ENCODE peak calls at places on chromosome 16, in six cellular contexts. One of them, this sample, is unnamed.
A peak's percentile ranks its signal among the peaks of the same experiment; 100 is the strongest.

GRCh38 chr16:10971560-10971961 is 27.2 kb downstream of the CLEC16A start:
- DNase-seq in Caco-2: peak; percentile 56
- DNase-seq in left ventricle myocardium inferior: no peak
- DNase-seq in activated CD8-positive, alpha-beta T cell treated with anti-CD3 and anti-CD28 coated beads for 36 hours: peak; percentile 47
- DNase-seq in choroid plexus epithelial cell: peak; percentile 91
- DNase-seq in right lobe of liver: no peak
- DNase-seq in this sample: no peak

GRCh38 chr16:68086336-68086821 is 1.2 kb downstream of the NFATC3 start:
- DNase-seq in Caco-2: no peak
- DNase-seq in left ventricle myocardium inferior: no peak
- DNase-seq in activated CD8-positive, alpha-beta T cell treated with anti-CD3 and anti-CD28 coated beads for 36 hours: no peak
- DNase-seq in choroid plexus epithelial cell: peak; percentile 43
- DNase-seq in right lobe of liver: peak; percentile 24
- DNase-seq in this sample: no peak

GRCh38 chr16:48903054-48903453 is 293.1 kb upstream of the N4BP1 start:
- DNase-seq in Caco-2: no peak
- DNase-seq in left ventricle myocardium inferior: no peak
- DNase-seq in activated CD8-positive, alpha-beta T cell treated with anti-CD3 and anti-CD28 coated beads for 36 hours: no peak
- DNase-seq in choroid plexus epithelial cell: no peak
- DNase-seq in right lobe of liver: no peak
- DNase-seq in this sample: no peak

GRCh38 chr16:67779256-67780014 is 26.9 kb downstream of the RANBP10 start:
- DNase-seq in Caco-2: no peak
- DNase-seq in left ventricle myocardium inferior: no peak
- DNase-seq in activated CD8-positive, alpha-beta T cell treated with anti-CD3 and anti-CD28 coated beads for 36 hours: peak; percentile 15
- DNase-seq in choroid plexus epithelial cell: no peak
- DNase-seq in right lobe of liver: peak; percentile 55
- DNase-seq in this sample: no peak

GRCh38 chr16:82867425-82867824 is 240.7 kb downstream of the CDH13 start:
- DNase-seq in Caco-2: no peak
- DNase-seq in left ventricle myocardium inferior: no peak
- DNase-seq in activated CD8-positive, alpha-beta T cell treated with anti-CD3 and anti-CD28 coated beads for 36 hours: no peak
- DNase-seq in choroid plexus epithelial cell: peak; percentile 23
- DNase-seq in right lobe of liver: no peak
- DNase-seq in this sample: no peak

GRCh38 chr16:49854227-49855203 is 1.4 kb downstream of the ZNF423 start:
- DNase-seq in Caco-2: peak; percentile 35
- DNase-seq in left ventricle myocardium inferior: peak; percentile 53
- DNase-seq in activated CD8-positive, alpha-beta T cell treated with anti-CD3 and anti-CD28 coated beads for 36 hours: peak; percentile 4
- DNase-seq in choroid plexus epithelial cell: no peak
- DNase-seq in right lobe of liver: peak; percentile 49
- DNase-seq in this sample: no peak

GRCh38 chr16:22705799-22706198 is 108.2 kb upstream of the HS3ST2 start:
- DNase-seq in Caco-2: no peak
- DNase-seq in left ventricle myocardium inferior: no peak
- DNase-seq in activated CD8-positive, alpha-beta T cell treated with anti-CD3 and anti-CD28 coated beads for 36 hours: no peak
- DNase-seq in choroid plexus epithelial cell: no peak
- DNase-seq in right lobe of liver: no peak
- DNase-seq in this sample: no peak

GRCh38 chr16:80936410-80936809 is 70.3 kb downstream of the CMC2 start:
- DNase-seq in Caco-2: no peak
- DNase-seq in left ventricle myocardium inferior: no peak
- DNase-seq in activated CD8-positive, alpha-beta T cell treated with anti-CD3 and anti-CD28 coated beads for 36 hours: no peak
- DNase-seq in choroid plexus epithelial cell: peak; percentile 58
- DNase-seq in right lobe of liver: no peak
- DNase-seq in this sample: no peak

GRCh38 chr16:31473300-31474052 is 1.5 kb downstream of the TGFB1I1 start:
- DNase-seq in Caco-2: no peak
- DNase-seq in left ventricle myocardium inferior: no peak
- DNase-seq in activated CD8-positive, alpha-beta T cell treated with anti-CD3 and anti-CD28 coated beads for 36 hours: no peak
- DNase-seq in choroid plexus epithelial cell: no peak
- DNase-seq in right lobe of liver: no peak
- DNase-seq in this sample: peak; percentile 86

GRCh38 chr16:49189286-49189685 is 92.4 kb downstream of the CBLN1 start:
- DNase-seq in Caco-2: no peak
- DNase-seq in left ventricle myocardium inferior: no peak
- DNase-seq in activated CD8-positive, alpha-beta T cell treated with anti-CD3 and anti-CD28 coated beads for 36 hours: no peak
- DNase-seq in choroid plexus epithelial cell: no peak
- DNase-seq in right lobe of liver: no peak
- DNase-seq in this sample: no peak

GRCh38 chr16:528111-529011 is 849 bp downstream of the CAPN15 start:
- DNase-seq in Caco-2: peak; percentile 47
- DNase-seq in left ventricle myocardium inferior: no peak
- DNase-seq in activated CD8-positive, alpha-beta T cell treated with anti-CD3 and anti-CD28 coated beads for 36 hours: peak; percentile 50
- DNase-seq in choroid plexus epithelial cell: peak; percentile 46
- DNase-seq in right lobe of liver: no peak
- DNase-seq in this sample: no peak

GRCh38 chr16:3020247-3020603 is at the start of gene TNFRSF12A:
- DNase-seq in Caco-2: peak; percentile 83
- DNase-seq in left ventricle myocardium inferior: peak; percentile 83
- DNase-seq in activated CD8-positive, alpha-beta T cell treated with anti-CD3 and anti-CD28 coated beads for 36 hours: peak; percentile 82
- DNase-seq in choroid plexus epithelial cell: peak; percentile 68
- DNase-seq in right lobe of liver: peak; percentile 81
- DNase-seq in this sample: peak; percentile 93

GRCh38 chr16:56341656-56342397 is 83.5 kb downstream of the AMFR start:
- DNase-seq in Caco-2: no peak
- DNase-seq in left ventricle myocardium inferior: no peak
- DNase-seq in activated CD8-positive, alpha-beta T cell treated with anti-CD3 and anti-CD28 coated beads for 36 hours: no peak
- DNase-seq in choroid plexus epithelial cell: peak; percentile 10
- DNase-seq in right lobe of liver: no peak
- DNase-seq in this sample: no peak

GRCh38 chr16:57722651-57723050 is 12.9 kb upstream of the KATNB1 start:
- DNase-seq in Caco-2: no peak
- DNase-seq in left ventricle myocardium inferior: no peak
- DNase-seq in activated CD8-positive, alpha-beta T cell treated with anti-CD3 and anti-CD28 coated beads for 36 hours: no peak
- DNase-seq in choroid plexus epithelial cell: no peak
- DNase-seq in right lobe of liver: no peak
- DNase-seq in this sample: peak; percentile 67

GRCh38 chr16:28205117-28205899 is 6.5 kb downstream of the XPO6 start:
- DNase-seq in Caco-2: no peak
- DNase-seq in left ventricle myocardium inferior: no peak
- DNase-seq in activated CD8-positive, alpha-beta T cell treated with anti-CD3 and anti-CD28 coated beads for 36 hours: no peak
- DNase-seq in choroid plexus epithelial cell: no peak
- DNase-seq in right lobe of liver: no peak
- DNase-seq in this sample: peak; percentile 25

GRCh38 chr16:48816393-48816792 is 206.4 kb upstream of the N4BP1 start:
- DNase-seq in Caco-2: no peak
- DNase-seq in left ventricle myocardium inferior: no peak
- DNase-seq in activated CD8-positive, alpha-beta T cell treated with anti-CD3 and anti-CD28 coated beads for 36 hours: no peak
- DNase-seq in choroid plexus epithelial cell: no peak
- DNase-seq in right lobe of liver: no peak
- DNase-seq in this sample: no peak

GRCh38 chr16:81523387-81524115 is 78.9 kb downstream of the CMIP start:
- DNase-seq in Caco-2: no peak
- DNase-seq in left ventricle myocardium inferior: no peak
- DNase-seq in activated CD8-positive, alpha-beta T cell treated with anti-CD3 and anti-CD28 coated beads for 36 hours: peak; percentile 24
- DNase-seq in choroid plexus epithelial cell: peak; percentile 49
- DNase-seq in right lobe of liver: no peak
- DNase-seq in this sample: peak; percentile 72

GRCh38 chr16:46689492-46690280 is at the start of gene ORC6:
- DNase-seq in Caco-2: peak; percentile 97
- DNase-seq in left ventricle myocardium inferior: peak; percentile 98
- DNase-seq in activated CD8-positive, alpha-beta T cell treated with anti-CD3 and anti-CD28 coated beads for 36 hours: peak; percentile 99
- DNase-seq in choroid plexus epithelial cell: peak; percentile 97
- DNase-seq in right lobe of liver: peak; percentile 98
- DNase-seq in this sample: peak; percentile 98

GRCh38 chr16:83338941-83339340 is 468.8 kb upstream of the HSBP1 start:
- DNase-seq in Caco-2: no peak
- DNase-seq in left ventricle myocardium inferior: no peak
- DNase-seq in activated CD8-positive, alpha-beta T cell treated with anti-CD3 and anti-CD28 coated beads for 36 hours: no peak
- DNase-seq in choroid plexus epithelial cell: peak; percentile 41
- DNase-seq in right lobe of liver: no peak
- DNase-seq in this sample: no peak

GRCh38 chr16:29864205-29864604 is 1.2 kb upstream of the CDIPT start:
- DNase-seq in Caco-2: no peak
- DNase-seq in left ventricle myocardium inferior: no peak
- DNase-seq in activated CD8-positive, alpha-beta T cell treated with anti-CD3 and anti-CD28 coated beads for 36 hours: no peak
- DNase-seq in choroid plexus epithelial cell: no peak
- DNase-seq in right lobe of liver: no peak
- DNase-seq in this sample: no peak

GRCh38 chr16:53781023-53781605 is 77.2 kb downstream of the FTO start:
- DNase-seq in Caco-2: no peak
- DNase-seq in left ventricle myocardium inferior: no peak
- DNase-seq in activated CD8-positive, alpha-beta T cell treated with anti-CD3 and anti-CD28 coated beads for 36 hours: no peak
- DNase-seq in choroid plexus epithelial cell: peak; percentile 55
- DNase-seq in right lobe of liver: no peak
- DNase-seq in this sample: no peak

GRCh38 chr16:22898874-22899348 is 84.9 kb downstream of the HS3ST2 start:
- DNase-seq in Caco-2: peak; percentile 69
- DNase-seq in left ventricle myocardium inferior: peak; percentile 68
- DNase-seq in activated CD8-positive, alpha-beta T cell treated with anti-CD3 and anti-CD28 coated beads for 36 hours: peak; percentile 71
- DNase-seq in choroid plexus epithelial cell: peak; percentile 83
- DNase-seq in right lobe of liver: peak; percentile 78
- DNase-seq in this sample: no peak

GRCh38 chr16:59702531-59702930 is 968.4 kb upstream of the GOT2 start:
- DNase-seq in Caco-2: no peak
- DNase-seq in left ventricle myocardium inferior: no peak
- DNase-seq in activated CD8-positive, alpha-beta T cell treated with anti-CD3 and anti-CD28 coated beads for 36 hours: no peak
- DNase-seq in choroid plexus epithelial cell: no peak
- DNase-seq in right lobe of liver: no peak
- DNase-seq in this sample: no peak

GRCh38 chr16:28616636-28617035 is 6.8 kb upstream of the SULT1A1 start:
- DNase-seq in Caco-2: no peak
- DNase-seq in left ventricle myocardium inferior: no peak
- DNase-seq in activated CD8-positive, alpha-beta T cell treated with anti-CD3 and anti-CD28 coated beads for 36 hours: no peak
- DNase-seq in choroid plexus epithelial cell: no peak
- DNase-seq in right lobe of liver: no peak
- DNase-seq in this sample: no peak

GRCh38 chr16:28237754-28238357 is 26.1 kb upstream of the XPO6 start:
- DNase-seq in Caco-2: no peak
- DNase-seq in left ventricle myocardium inferior: no peak
- DNase-seq in activated CD8-positive, alpha-beta T cell treated with anti-CD3 and anti-CD28 coated beads for 36 hours: peak; percentile 35
- DNase-seq in choroid plexus epithelial cell: no peak
- DNase-seq in right lobe of liver: no peak
- DNase-seq in this sample: no peak

GRCh38 chr16:3161235-3162018 is 26.6 kb upstream of the OR1F1 start:
- DNase-seq in Caco-2: peak; percentile 30
- DNase-seq in left ventricle myocardium inferior: no peak
- DNase-seq in activated CD8-positive, alpha-beta T cell treated with anti-CD3 and anti-CD28 coated beads for 36 hours: no peak
- DNase-seq in choroid plexus epithelial cell: no peak
- DNase-seq in right lobe of liver: no peak
- DNase-seq in this sample: no peak

GRCh38 chr16:81610144-81610842 is 165.7 kb downstream of the CMIP start:
- DNase-seq in Caco-2: no peak
- DNase-seq in left ventricle myocardium inferior: peak; percentile 81
- DNase-seq in activated CD8-positive, alpha-beta T cell treated with anti-CD3 and anti-CD28 coated beads for 36 hours: no peak
- DNase-seq in choroid plexus epithelial cell: peak; percentile 59
- DNase-seq in right lobe of liver: peak; percentile 71
- DNase-seq in this sample: no peak

GRCh38 chr16:46763147-46763546 is 15.0 kb upstream of the MYLK3 start:
- DNase-seq in Caco-2: no peak
- DNase-seq in left ventricle myocardium inferior: peak; percentile 84
- DNase-seq in activated CD8-positive, alpha-beta T cell treated with anti-CD3 and anti-CD28 coated beads for 36 hours: no peak
- DNase-seq in choroid plexus epithelial cell: no peak
- DNase-seq in right lobe of liver: no peak
- DNase-seq in this sample: no peak

GRCh38 chr16:29254676-29255495 is 151.6 kb downstream of the NPIPB11 start:
- DNase-seq in Caco-2: no peak
- DNase-seq in left ventricle myocardium inferior: no peak
- DNase-seq in activated CD8-positive, alpha-beta T cell treated with anti-CD3 and anti-CD28 coated beads for 36 hours: no peak
- DNase-seq in choroid plexus epithelial cell: no peak
- DNase-seq in right lobe of liver: no peak
- DNase-seq in this sample: no peak

GRCh38 chr16:82192665-82193064 is 22.6 kb upstream of the MPHOSPH6 start:
- DNase-seq in Caco-2: no peak
- DNase-seq in left ventricle myocardium inferior: no peak
- DNase-seq in activated CD8-positive, alpha-beta T cell treated with anti-CD3 and anti-CD28 coated beads for 36 hours: peak; percentile 68
- DNase-seq in choroid plexus epithelial cell: peak; percentile 73
- DNase-seq in right lobe of liver: no peak
- DNase-seq in this sample: no peak

GRCh38 chr16:27304881-27305280 is 8.9 kb upstream of the IL4R start:
- DNase-seq in Caco-2: no peak
- DNase-seq in left ventricle myocardium inferior: no peak
- DNase-seq in activated CD8-positive, alpha-beta T cell treated with anti-CD3 and anti-CD28 coated beads for 36 hours: no peak
- DNase-seq in choroid plexus epithelial cell: no peak
- DNase-seq in right lobe of liver: peak; percentile 31
- DNase-seq in this sample: no peak

GRCh38 chr16:35711435-35711834 is 2252.0 kb downstream of the TP53TG3F start:
- DNase-seq in Caco-2: no peak
- DNase-seq in left ventricle myocardium inferior: no peak
- DNase-seq in activated CD8-positive, alpha-beta T cell treated with anti-CD3 and anti-CD28 coated beads for 36 hours: no peak
- DNase-seq in choroid plexus epithelial cell: no peak
- DNase-seq in right lobe of liver: no peak
- DNase-seq in this sample: no peak

GRCh38 chr16:4152267-4152666 is 36.0 kb upstream of the ADCY9 start:
- DNase-seq in Caco-2: no peak
- DNase-seq in left ventricle myocardium inferior: no peak
- DNase-seq in activated CD8-positive, alpha-beta T cell treated with anti-CD3 and anti-CD28 coated beads for 36 hours: no peak
- DNase-seq in choroid plexus epithelial cell: no peak
- DNase-seq in right lobe of liver: no peak
- DNase-seq in this sample: no peak

GRCh38 chr16:87864331-87864989 is 4.8 kb downstream of the SLC7A5 start:
- DNase-seq in Caco-2: no peak
- DNase-seq in left ventricle myocardium inferior: no peak
- DNase-seq in activated CD8-positive, alpha-beta T cell treated with anti-CD3 and anti-CD28 coated beads for 36 hours: no peak
- DNase-seq in choroid plexus epithelial cell: peak; percentile 37
- DNase-seq in right lobe of liver: no peak
- DNase-seq in this sample: no peak
- TF ChIP-seq CTCF in Caco-2: no peak
- TF ChIP-seq CTCF in left ventricle myocardium inferior: no peak
- TF ChIP-seq CTCF in activated CD8-positive, alpha-beta T cell treated with anti-CD3 and anti-CD28 coated beads for 36 hours: no peak
- TF ChIP-seq CTCF in choroid plexus epithelial cell: no peak
- TF ChIP-seq CTCF in right lobe of liver: no peak
- TF ChIP-seq CTCF in this sample: no peak

GRCh38 chr16:88754912-88755744 is 29.9 kb downstream of the PIEZO1 start:
- DNase-seq in Caco-2: no peak
- DNase-seq in left ventricle myocardium inferior: no peak
- DNase-seq in activated CD8-positive, alpha-beta T cell treated with anti-CD3 and anti-CD28 coated beads for 36 hours: peak; percentile 35
- DNase-seq in choroid plexus epithelial cell: peak; percentile 38
- DNase-seq in right lobe of liver: no peak
- DNase-seq in this sample: no peak
- TF ChIP-seq CTCF in Caco-2: no peak
- TF ChIP-seq CTCF in left ventricle myocardium inferior: peak; percentile 30
- TF ChIP-seq CTCF in activated CD8-positive, alpha-beta T cell treated with anti-CD3 and anti-CD28 coated beads for 36 hours: peak; percentile 17
- TF ChIP-seq CTCF in choroid plexus epithelial cell: peak; percentile 53
- TF ChIP-seq CTCF in right lobe of liver: no peak
- TF ChIP-seq CTCF in this sample: peak; percentile 77

DNA sequence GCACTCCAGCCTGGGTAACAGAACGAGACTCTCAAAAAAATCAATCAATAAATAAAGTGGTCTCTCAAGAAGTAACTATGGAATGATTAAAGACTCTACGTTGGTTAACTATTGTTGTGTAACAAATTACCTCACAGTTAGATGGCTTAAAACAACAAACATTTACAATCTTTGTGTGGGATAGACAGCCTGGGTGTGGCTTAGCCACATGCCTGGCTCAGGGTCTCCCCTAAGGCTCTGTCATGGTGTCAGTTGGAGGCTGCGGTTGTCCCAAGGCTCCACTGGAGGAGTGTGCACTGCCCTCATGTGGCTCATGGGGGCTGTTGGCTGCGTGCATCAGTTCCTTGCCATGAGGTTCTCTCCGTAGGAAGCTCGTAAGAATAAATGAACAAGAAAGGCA is 294.5 kb downstream of the SNX29 start:
- DNase-seq in Caco-2: peak; percentile 52
- DNase-seq in left ventricle myocardium inferior: no peak
- DNase-seq in activated CD8-positive, alpha-beta T cell treated with anti-CD3 and anti-CD28 coated beads for 36 hours: peak; percentile 13
- DNase-seq in choroid plexus epithelial cell: peak; percentile 41
- DNase-seq in right lobe of liver: no peak
- DNase-seq in this sample: no peak
- TF ChIP-seq CTCF in Caco-2: peak; percentile 25
- TF ChIP-seq CTCF in left ventricle myocardium inferior: peak; percentile 48
- TF ChIP-seq CTCF in activated CD8-positive, alpha-beta T cell treated with anti-CD3 and anti-CD28 coated beads for 36 hours: no peak
- TF ChIP-seq CTCF in choroid plexus epithelial cell: peak; percentile 59
- TF ChIP-seq CTCF in right lobe of liver: peak; percentile 26
- TF ChIP-seq CTCF in this sample: peak; percentile 58

GRCh38 chr16:51822471-51822870 is 671.4 kb upstream of the SALL1 start:
- DNase-seq in Caco-2: no peak
- DNase-seq in left ventricle myocardium inferior: no peak
- DNase-seq in activated CD8-positive, alpha-beta T cell treated with anti-CD3 and anti-CD28 coated beads for 36 hours: no peak
- DNase-seq in choroid plexus epithelial cell: no peak
- DNase-seq in right lobe of liver: no peak
- DNase-seq in this sample: no peak
- TF ChIP-seq CTCF in Caco-2: no peak
- TF ChIP-seq CTCF in left ventricle myocardium inferior: no peak
- TF ChIP-seq CTCF in activated CD8-positive, alpha-beta T cell treated with anti-CD3 and anti-CD28 coated beads for 36 hours: no peak
- TF ChIP-seq CTCF in choroid plexus epithelial cell: no peak
- TF ChIP-seq CTCF in right lobe of liver: no peak
- TF ChIP-seq CTCF in this sample: no peak

This sample was measured in chondrocyte.